ENCODE peak calls at places on chromosomes 6 and 20, in five cellular contexts. One of them, this sample, is unnamed.

GRCh38 chr6:55276745-55277627 is 50.3 kb upstream of the GFRAL start:
- DNase-seq in GM23338: peak
- DNase-seq in Peyer's patch: no peak
- DNase-seq in stomach: no peak
- DNase-seq in neural progenitor cell: peak
- DNase-seq in this sample: peak

GRCh38 chr6:141290871-141291270 is 841.9 kb upstream of the GJE1 start:
- DNase-seq in GM23338: no peak
- DNase-seq in Peyer's patch: no peak
- DNase-seq in stomach: no peak
- DNase-seq in neural progenitor cell: no peak
- DNase-seq in this sample: no peak

GRCh38 chr6:79077680-79078056 is 386 bp downstream of the PHIP start:
- DNase-seq in GM23338: no peak
- DNase-seq in stomach: peak
- DNase-seq in Peyer's patch: no peak
- DNase-seq in neural progenitor cell: no peak
- DNase-seq in this sample: peak

GRCh38 chr6:95530176-95530799 is 47.0 kb upstream of the MANEA start:
- DNase-seq in neural progenitor cell: no peak
- DNase-seq in GM23338: peak
- DNase-seq in Peyer's patch: no peak
- DNase-seq in stomach: no peak
- DNase-seq in this sample: no peak

GRCh38 chr6:18390476-18390875 is 3.3 kb downstream of the RNF144B start:
- DNase-seq in Peyer's patch: no peak
- DNase-seq in GM23338: no peak
- DNase-seq in neural progenitor cell: no peak
- DNase-seq in stomach: no peak
- DNase-seq in this sample: no peak

GRCh38 chr20:62617711-62618483 is 24.4 kb upstream of the SLCO4A1 start:
- DNase-seq in Peyer's patch: peak
- DNase-seq in GM23338: no peak
- DNase-seq in neural progenitor cell: no peak
- DNase-seq in stomach: peak
- DNase-seq in this sample: no peak

GRCh38 chr6:151240036-151240685 is 394 bp downstream of the AKAP12 start:
- DNase-seq in GM23338: peak
- DNase-seq in Peyer's patch: peak
- DNase-seq in stomach: peak
- DNase-seq in neural progenitor cell: peak
- DNase-seq in this sample: peak

GRCh38 chr6:149108398-149109100 is 209.0 kb upstream of the TAB2 start:
- DNase-seq in neural progenitor cell: no peak
- DNase-seq in stomach: no peak
- DNase-seq in GM23338: no peak
- DNase-seq in Peyer's patch: no peak
- DNase-seq in this sample: no peak

GRCh38 chr6:63644668-63645326 is 9.2 kb downstream of the PHF3 start:
- DNase-seq in stomach: no peak
- DNase-seq in Peyer's patch: no peak
- DNase-seq in GM23338: no peak
- DNase-seq in neural progenitor cell: no peak
- DNase-seq in this sample: no peak

GRCh38 chr6:44593539-44593944 is 206.0 kb downstream of the CDC5L start:
- DNase-seq in stomach: peak
- DNase-seq in Peyer's patch: peak
- DNase-seq in GM23338: peak
- DNase-seq in neural progenitor cell: peak
- DNase-seq in this sample: peak

GRCh38 chr6:115838763-115839401 is 221.8 kb downstream of the FRK start:
- DNase-seq in Peyer's patch: no peak
- DNase-seq in GM23338: peak
- DNase-seq in stomach: peak
- DNase-seq in neural progenitor cell: peak
- DNase-seq in this sample: peak

GRCh38 chr6:68635706-68636513 is 828 bp downstream of the ADGRB3 start:
- DNase-seq in neural progenitor cell: peak
- DNase-seq in Peyer's patch: no peak
- DNase-seq in stomach: no peak
- DNase-seq in GM23338: peak
- DNase-seq in this sample: peak

GRCh38 chr20:59603727-59604608 is at the start of gene PHACTR3:
- DNase-seq in stomach: no peak
- DNase-seq in neural progenitor cell: peak
- DNase-seq in Peyer's patch: no peak
- DNase-seq in GM23338: peak
- DNase-seq in this sample: no peak

GRCh38 chr6:1024587-1024986 is 287.3 kb upstream of the FOXQ1 start:
- DNase-seq in GM23338: no peak
- DNase-seq in Peyer's patch: no peak
- DNase-seq in neural progenitor cell: no peak
- DNase-seq in stomach: no peak
- DNase-seq in this sample: no peak

GRCh38 chr20:44028868-44029847 is 114.5 kb downstream of the TOX2 start:
- DNase-seq in GM23338: no peak
- DNase-seq in neural progenitor cell: no peak
- DNase-seq in stomach: no peak
- DNase-seq in Peyer's patch: no peak
- DNase-seq in this sample: no peak

GRCh38 chr6:148803979-148804378 is 57.1 kb downstream of the UST start:
- DNase-seq in neural progenitor cell: no peak
- DNase-seq in GM23338: peak
- DNase-seq in stomach: no peak
- DNase-seq in Peyer's patch: no peak
- DNase-seq in this sample: no peak

GRCh38 chr20:52031574-52032303 is 159.8 kb downstream of the ZFP64 start:
- DNase-seq in Peyer's patch: no peak
- DNase-seq in GM23338: peak
- DNase-seq in stomach: no peak
- DNase-seq in neural progenitor cell: no peak
- DNase-seq in this sample: no peak

GRCh38 chr6:87241304-87241703 is 81.1 kb upstream of the SMIM8 start:
- DNase-seq in Peyer's patch: no peak
- DNase-seq in GM23338: peak
- DNase-seq in neural progenitor cell: no peak
- DNase-seq in stomach: no peak
- DNase-seq in this sample: no peak

GRCh38 chr6:4580361-4580760 is 195.8 kb upstream of the CDYL start:
- DNase-seq in stomach: no peak
- DNase-seq in GM23338: no peak
- DNase-seq in Peyer's patch: no peak
- DNase-seq in neural progenitor cell: no peak
- DNase-seq in this sample: no peak

GRCh38 chr6:74749211-74750142 is 456.4 kb downstream of the COL12A1 start:
- DNase-seq in GM23338: peak
- DNase-seq in stomach: no peak
- DNase-seq in neural progenitor cell: peak
- DNase-seq in Peyer's patch: no peak
- DNase-seq in this sample: no peak

GRCh38 chr20:53901064-53901463 is 169.3 kb downstream of the BCAS1 start:
- DNase-seq in neural progenitor cell: no peak
- DNase-seq in GM23338: no peak
- DNase-seq in stomach: no peak
- DNase-seq in Peyer's patch: no peak
- DNase-seq in this sample: no peak

GRCh38 chr20:9241232-9241692 is 172.4 kb downstream of the PLCB4 start:
- DNase-seq in neural progenitor cell: no peak
- DNase-seq in stomach: no peak
- DNase-seq in Peyer's patch: no peak
- DNase-seq in GM23338: no peak
- DNase-seq in this sample: no peak

GRCh38 chr6:169895000-169895759 is 143.8 kb downstream of the ERMARD start:
- DNase-seq in GM23338: no peak
- DNase-seq in Peyer's patch: no peak
- DNase-seq in neural progenitor cell: no peak
- DNase-seq in stomach: no peak
- DNase-seq in this sample: no peak

GRCh38 chr6:98669371-98669770 is 165.0 kb upstream of the POU3F2 start:
- DNase-seq in neural progenitor cell: peak
- DNase-seq in Peyer's patch: no peak
- DNase-seq in stomach: no peak
- DNase-seq in GM23338: peak
- DNase-seq in this sample: no peak

GRCh38 chr6:33905081-33905609 is 101.3 kb upstream of the MLN start:
- DNase-seq in neural progenitor cell: no peak
- DNase-seq in stomach: no peak
- DNase-seq in Peyer's patch: peak
- DNase-seq in GM23338: no peak
- DNase-seq in this sample: no peak

GRCh38 chr6:157982580-157983438 is 1.1 kb downstream of the SYNJ2 start:
- DNase-seq in Peyer's patch: peak
- DNase-seq in neural progenitor cell: peak
- DNase-seq in stomach: no peak
- DNase-seq in GM23338: peak
- DNase-seq in this sample: no peak

GRCh38 chr6:157983439-157984119 is 1.9 kb downstream of the SYNJ2 start:
- DNase-seq in stomach: no peak
- DNase-seq in neural progenitor cell: no peak
- DNase-seq in GM23338: no peak
- DNase-seq in Peyer's patch: no peak
- DNase-seq in this sample: no peak

GRCh38 chr6:157985378-157986155 is 3.9 kb downstream of the SYNJ2 start:
- DNase-seq in stomach: no peak
- DNase-seq in neural progenitor cell: no peak
- DNase-seq in Peyer's patch: no peak
- DNase-seq in GM23338: peak
- DNase-seq in this sample: peak

GRCh38 chr6:157984686-157985225 is 3.1 kb downstream of the SYNJ2 start:
- DNase-seq in GM23338: no peak
- DNase-seq in Peyer's patch: no peak
- DNase-seq in neural progenitor cell: no peak
- DNase-seq in stomach: no peak
- DNase-seq in this sample: no peak

GRCh38 chr6:157984165-157984564 is 2.5 kb downstream of the SYNJ2 start:
- DNase-seq in Peyer's patch: no peak
- DNase-seq in neural progenitor cell: no peak
- DNase-seq in GM23338: no peak
- DNase-seq in stomach: no peak
- DNase-seq in this sample: no peak
- H3K4me3 ChIP-seq in Peyer's patch: no peak
- H3K4me3 ChIP-seq in neural progenitor cell: no peak
- H3K4me3 ChIP-seq in GM23338: no peak
- H3K4me3 ChIP-seq in stomach: no peak
- H3K4me3 ChIP-seq in this sample: no peak

GRCh38 chr20:45404438-45404837 is 3.7 kb upstream of the DBNDD2 start:
- DNase-seq in Peyer's patch: no peak
- DNase-seq in neural progenitor cell: no peak
- DNase-seq in stomach: no peak
- DNase-seq in GM23338: no peak
- DNase-seq in this sample: no peak
- H3K27ac ChIP-seq in Peyer's patch: no peak
- H3K27ac ChIP-seq in neural progenitor cell: no peak
- H3K27ac ChIP-seq in stomach: peak
- H3K27ac ChIP-seq in GM23338: no peak
- H3K27ac ChIP-seq in this sample: no peak

GRCh38 chr6:108453601-108454157 is 107.0 kb upstream of the FOXO3 start:
- DNase-seq in GM23338: no peak
- DNase-seq in Peyer's patch: no peak
- DNase-seq in stomach: no peak
- DNase-seq in neural progenitor cell: no peak
- DNase-seq in this sample: no peak
- H3K4me3 ChIP-seq in GM23338: no peak
- H3K4me3 ChIP-seq in Peyer's patch: no peak
- H3K4me3 ChIP-seq in stomach: no peak
- H3K4me3 ChIP-seq in neural progenitor cell: no peak
- H3K4me3 ChIP-seq in this sample: no peak

DNA sequence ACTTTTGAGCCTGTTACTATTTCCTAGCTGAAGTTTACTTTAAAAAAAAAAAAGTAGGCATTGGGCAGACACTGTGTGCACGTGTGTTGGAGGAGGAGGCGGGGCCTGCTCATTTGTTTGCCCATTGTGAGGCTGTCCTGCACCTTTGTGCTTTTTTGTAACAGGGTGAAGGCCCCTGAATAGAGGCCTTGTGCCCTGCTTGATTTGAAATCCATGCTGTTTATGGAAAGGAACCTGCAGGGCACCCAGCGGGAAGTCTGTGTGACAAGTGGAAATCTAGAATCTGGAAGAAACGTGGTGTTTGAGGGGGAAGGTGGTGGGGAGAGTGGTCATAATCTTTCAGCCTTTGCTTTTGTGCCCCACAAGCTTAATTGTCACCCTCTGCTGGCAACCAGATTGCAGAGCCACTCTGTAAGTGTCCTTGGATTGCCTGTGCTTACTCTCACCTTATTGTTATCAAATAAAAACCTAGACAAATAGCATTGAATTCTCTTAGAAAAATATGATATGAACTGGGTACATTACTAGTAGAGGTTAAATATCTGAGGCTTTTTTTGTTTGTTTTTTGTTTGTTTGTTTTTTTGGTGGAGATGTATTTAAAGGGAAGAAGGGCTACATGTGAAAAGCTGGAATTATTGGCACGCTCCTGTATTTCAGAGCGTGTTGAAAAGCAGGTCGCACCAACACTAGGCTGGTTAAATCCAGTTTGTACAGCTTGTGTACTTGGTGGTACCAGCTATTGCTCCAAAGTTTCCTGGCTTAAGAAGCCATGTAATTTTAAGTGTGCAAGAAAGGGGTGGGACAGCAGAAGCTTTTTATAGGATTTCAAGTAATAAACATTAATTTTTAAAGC is 156.2 kb downstream of the ARID1B start:
- DNase-seq in stomach: peak
- DNase-seq in GM23338: peak
- DNase-seq in Peyer's patch: no peak
- DNase-seq in neural progenitor cell: peak
- DNase-seq in this sample: peak
- H3K27ac ChIP-seq in stomach: peak
- H3K27ac ChIP-seq in GM23338: no peak
- H3K27ac ChIP-seq in Peyer's patch: no peak
- H3K27ac ChIP-seq in neural progenitor cell: no peak
- H3K27ac ChIP-seq in this sample: no peak

DNA sequence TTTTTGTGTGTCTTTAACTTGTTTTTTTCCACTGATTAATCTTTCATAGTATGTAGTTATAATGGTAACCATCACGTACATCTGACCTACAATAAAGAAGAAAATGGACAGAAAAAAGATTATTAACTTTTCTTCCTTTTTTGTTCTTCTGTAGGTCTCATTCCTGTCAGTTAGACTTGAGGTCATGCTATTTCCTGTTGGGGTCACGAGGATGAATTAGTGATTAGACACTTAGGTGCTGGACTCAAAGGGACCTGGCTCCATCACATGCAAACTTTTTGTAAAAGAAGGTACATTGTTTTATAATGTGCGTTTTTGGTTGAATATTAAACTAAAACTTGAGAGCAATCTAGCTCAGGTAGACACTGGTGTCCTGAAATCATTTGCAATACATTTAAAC is 14.8 kb downstream of the MARCKS start:
- DNase-seq in neural progenitor cell: no peak
- DNase-seq in Peyer's patch: no peak
- DNase-seq in GM23338: no peak
- DNase-seq in stomach: no peak
- DNase-seq in this sample: no peak
- H3K4me3 ChIP-seq in neural progenitor cell: no peak
- H3K4me3 ChIP-seq in Peyer's patch: no peak
- H3K4me3 ChIP-seq in GM23338: no peak
- H3K4me3 ChIP-seq in stomach: no peak
- H3K4me3 ChIP-seq in this sample: no peak

This sample was measured in WERI-Rb-1.